ENCODE peak calls at places on chromosomes 2 and 18, in ten cellular contexts. X is cardiac muscle cell, C is T follicular helper cell, Q is Karpas-422, W is fibroblast of the conjunctiva, D is T-helper 9 cell, R is AG09309, J is HuH-7.5, G is HS-5, S is germinal center. A is an unnamed sample.

GRCh38 chr2:221570321-221571107 is 1.6 kb downstream of the EPHA4 start:
- DNase-seq in X (peak), C (no peak), Q (no peak), W (no peak), D (peak), R (no peak), J (no peak), G (no peak), S (peak), A (peak)

GRCh38 chr2:137117385-137117784 is 352.0 kb downstream of the THSD7B start:
- DNase-seq in X (no peak), C (no peak), Q (no peak), W (no peak), D (no peak), R (no peak), J (no peak), G (peak), S (no peak), A (peak)

GRCh38 chr2:188786368-188786781 is 187.8 kb upstream of the COL3A1 start:
- DNase-seq in X (no peak), C (no peak), Q (no peak), W (peak), D (no peak), R (peak), J (no peak), G (no peak), S (no peak), A (peak)

GRCh38 chr2:127174977-127175376 is 45.1 kb downstream of the CYP27C1 start:
- DNase-seq in X (no peak), C (no peak), Q (no peak), W (no peak), D (no peak), R (no peak), J (no peak), G (no peak), S (no peak), A (peak)

GRCh38 chr2:233764264-233764663 is 4.2 kb downstream of the UGT1A1 start:
- DNase-seq in X (no peak), C (no peak), Q (no peak), W (no peak), D (no peak), R (peak), J (no peak), G (peak), S (no peak), A (peak)

GRCh38 chr2:209525834-209526281 is 102.0 kb downstream of the MAP2 start:
- DNase-seq in X (no peak), C (no peak), Q (no peak), W (peak), D (no peak), R (peak), J (no peak), G (peak), S (no peak), A (peak)

GRCh38 chr2:142088058-142088568 is 42.7 kb downstream of the LRP1B start:
- DNase-seq in X (no peak), C (no peak), Q (no peak), W (no peak), D (no peak), R (no peak), J (no peak), G (no peak), S (no peak), A (no peak)

GRCh38 chr2:74459377-74460118 is 1.3 kb downstream of the WBP1 start:
- DNase-seq in X (no peak), C (no peak), Q (peak), W (no peak), D (no peak), R (no peak), J (no peak), G (no peak), S (no peak), A (no peak)

GRCh38 chr18:79545714-79546113 is 133.9 kb upstream of the CTDP1 start:
- DNase-seq in X (no peak), C (no peak), Q (no peak), W (no peak), D (no peak), R (no peak), J (no peak), G (no peak), S (no peak), A (no peak)

GRCh38 chr18:74310411-74310810 is 5.2 kb upstream of the C18orf63 start:
- DNase-seq in X (no peak), C (no peak), Q (peak), W (no peak), D (no peak), R (no peak), J (no peak), G (no peak), S (no peak), A (peak)

GRCh38 chr2:120396519-120397361 is 50.8 kb downstream of the INHBB start:
- DNase-seq in X (no peak), C (no peak), Q (no peak), W (no peak), D (no peak), R (no peak), J (no peak), G (no peak), S (no peak), A (no peak)

GRCh38 chr2:10499275-10499907 is 51.3 kb upstream of the ODC1 start:
- DNase-seq in X (no peak), C (no peak), Q (no peak), W (no peak), D (no peak), R (no peak), J (no peak), G (no peak), S (no peak), A (peak)

GRCh38 chr2:143161982-143162837 is 33.0 kb downstream of the ARHGAP15 start:
- DNase-seq in X (peak), C (peak), Q (peak), W (peak), D (peak), R (no peak), J (no peak), G (no peak), S (no peak), A (peak)

GRCh38 chr2:42935692-42936631 is 143.6 kb upstream of the HAAO start:
- DNase-seq in X (no peak), C (no peak), Q (no peak), W (no peak), D (no peak), R (no peak), J (no peak), G (no peak), S (no peak), A (no peak)